ENCODE peak calls at places on chromosomes 11 and 22, in six cellular contexts. V is cardiac muscle cell, B is heart left ventricle, N is H9, K is adipocyte, Q is ovary. D is an unnamed sample.

GRCh38 chr11:34161812-34162506 is 56.5 kb downstream of the NAT10 start:
- DNase-seq in V (no peak), B (no peak), N (no peak), K (no peak), Q (no peak), D (no peak)

GRCh38 chr11:117669616-117670015 is 127.4 kb downstream of the DSCAML1 start:
- DNase-seq in V (no peak), B (no peak), N (no peak), K (no peak), Q (no peak), D (no peak)

GRCh38 chr11:5280582-5281102 is 10.9 kb upstream of the HBE1 start:
- DNase-seq in V (peak; percentile 96), B (peak; percentile 63), N (peak; percentile 69), K (peak; percentile 98), Q (peak; percentile 66), D (no peak)

GRCh38 chr11:132142554-132142953 is 772.1 kb downstream of the NTM start:
- DNase-seq in V (no peak), B (no peak), N (no peak), K (no peak), Q (no peak), D (no peak)

GRCh38 chr11:22829231-22830081 is at the start of gene SVIP:
- DNase-seq in V (peak; percentile 94), B (peak; percentile 96), N (peak; percentile 96), K (peak; percentile 94), Q (peak; percentile 96), D (peak; percentile 98)

GRCh38 chr11:22634897-22635629 is 9.4 kb upstream of the FANCF start:
- DNase-seq in V (peak; percentile 48), B (no peak), N (peak; percentile 72), K (no peak), Q (no peak), D (no peak)

GRCh38 chr11:125305346-125305745 is 140.8 kb downstream of the PKNOX2 start:
- DNase-seq in V (no peak), B (no peak), N (no peak), K (no peak), Q (no peak), D (no peak)

GRCh38 chr11:28939381-28939780 is 831.2 kb downstream of the METTL15 start:
- DNase-seq in V (no peak), B (no peak), N (no peak), K (no peak), Q (no peak), D (no peak)

GRCh38 chr11:128195057-128195751 is 392.2 kb downstream of the ETS1 start:
- DNase-seq in V (peak; percentile 64), B (no peak), N (no peak), K (no peak), Q (no peak), D (no peak)

GRCh38 chr11:70482529-70482917 is 84.2 kb downstream of the CTTN start:
- DNase-seq in V (peak; percentile 39), B (peak; percentile 71), N (no peak), K (no peak), Q (no peak), D (no peak)

GRCh38 chr11:120209750-120210650 is 832 bp upstream of the OAF start:
- DNase-seq in V (no peak), B (no peak), N (no peak), K (peak; percentile 55), Q (no peak), D (no peak)

GRCh38 chr11:72738199-72739141 is 13.7 kb downstream of the ARAP1 start:
- DNase-seq in V (no peak), B (peak; percentile 51), N (no peak), K (peak; percentile 37), Q (no peak), D (no peak)

GRCh38 chr11:128052912-128053641 is 534.3 kb downstream of the ETS1 start:
- DNase-seq in V (peak; percentile 60), B (no peak), N (no peak), K (peak; percentile 79), Q (no peak), D (no peak)

DNA sequence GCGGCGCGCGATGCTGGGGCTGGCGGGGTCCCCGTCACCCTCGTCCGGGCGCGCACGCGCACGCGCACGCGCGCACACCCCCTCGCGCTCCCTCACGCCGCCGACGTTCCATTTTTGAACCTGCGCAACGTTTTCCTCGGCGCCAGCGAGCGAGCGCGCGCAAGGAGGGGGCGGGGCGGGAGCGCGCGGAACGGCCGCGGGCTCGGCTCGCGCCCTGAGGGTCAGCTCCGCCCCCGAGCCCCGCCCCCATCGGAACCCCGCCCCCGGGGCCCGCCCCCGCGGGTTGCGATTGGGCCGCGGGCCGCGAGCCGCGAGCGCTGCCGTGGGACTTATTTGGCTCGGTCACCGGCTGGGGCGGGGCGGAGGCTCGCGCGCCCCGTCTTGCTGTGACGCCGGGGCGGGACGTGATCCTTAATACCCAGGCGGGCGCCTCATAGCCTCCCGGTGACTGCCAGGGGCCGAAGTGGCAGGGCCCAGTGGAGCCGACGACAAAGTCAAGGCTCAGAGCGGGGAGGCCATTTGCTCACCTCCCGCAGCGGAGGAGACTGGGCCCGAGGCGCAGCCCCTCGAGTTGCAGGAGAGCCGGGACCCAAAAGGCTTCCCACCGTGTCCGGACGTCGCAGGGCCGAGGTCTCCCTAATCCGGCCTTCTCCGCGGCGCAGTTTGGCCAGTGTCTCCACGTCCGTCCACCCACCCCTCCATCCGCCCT is at the start of gene CBX7:
- DNase-seq in V (peak; percentile 88), B (peak; percentile 95), N (peak; percentile 86), K (peak; percentile 96), Q (peak; percentile 94), D (peak; percentile 94)
- H3K4me1 ChIP-seq in V (no peaks in the 10 kb centered on the region), B (peaks cover 43% of the 10 kb centered on the region), N (no peaks in the 10 kb centered on the region), K (peaks cover 8% of the 10 kb centered on the region), Q (peaks cover 15% of the 10 kb centered on the region), D (peaks cover 52% of the 10 kb centered on the region)

DNA sequence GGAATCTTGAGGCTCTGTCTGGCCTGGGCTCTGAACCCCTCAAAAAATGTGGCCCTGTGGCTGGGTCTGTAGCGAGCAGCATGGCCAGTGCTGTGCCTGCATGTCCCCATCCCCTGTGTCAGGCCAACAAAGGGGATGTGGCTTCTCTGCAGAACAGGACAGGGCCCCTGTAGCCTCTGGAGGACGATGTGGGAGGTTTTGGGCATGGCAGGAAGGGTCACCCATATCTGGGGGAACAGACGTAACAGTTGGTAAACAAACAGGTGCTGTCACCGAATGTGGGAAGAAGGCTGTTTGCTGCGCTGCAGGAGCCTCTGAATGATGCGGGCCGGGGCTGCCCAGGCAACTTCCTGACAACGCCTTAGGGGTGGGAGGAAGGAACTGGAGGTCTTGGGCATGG is 35.0 kb downstream of the LRP5 start:
- DNase-seq in V (no peak), B (no peak), N (no peak), K (no peak), Q (no peak), D (no peak)
- H3K4me1 ChIP-seq in V (peaks cover 5% of the 10 kb centered on the region), B (peaks cover 39% of the 10 kb centered on the region), N (peaks cover 2% of the 10 kb centered on the region), K (peaks cover 20% of the 10 kb centered on the region), Q (peaks cover 15% of the 10 kb centered on the region), D (peaks cover 33% of the 10 kb centered on the region)

GRCh38 chr22:42683599-42684283 is 34.5 kb upstream of the CYB5R3 start:
- DNase-seq in V (peak; percentile 54), B (peak; percentile 78), N (no peak), K (peak; percentile 83), Q (peak; percentile 38), D (peak; percentile 53)
- H3K4me1 ChIP-seq in V (peaks cover 26% of the 10 kb centered on the region), B (peaks cover 86% of the 10 kb centered on the region), N (no peaks in the 10 kb centered on the region), K (peaks cover 88% of the 10 kb centered on the region), Q (peaks cover 40% of the 10 kb centered on the region), D (peaks cover 62% of the 10 kb centered on the region)

GRCh38 chr22:50470491-50470890 is 4.3 kb downstream of the SBF1 start:
- DNase-seq in V (no peak), B (no peak), N (no peak), K (no peak), Q (no peak), D (peak; percentile 67)

GRCh38 chr22:50467341-50467740 is 7.5 kb downstream of the SBF1 start:
- DNase-seq in V (no peak), B (no peak), N (no peak), K (no peak), Q (no peak), D (no peak)

GRCh38 chr22:50467773-50468440 is 6.9 kb downstream of the SBF1 start:
- DNase-seq in V (no peak), B (no peak), N (no peak), K (no peak), Q (no peak), D (no peak)

GRCh38 chr22:50469377-50470305 is 5.2 kb downstream of the SBF1 start:
- DNase-seq in V (peak; percentile 39), B (no peak), N (peak; percentile 84), K (no peak), Q (no peak), D (peak; percentile 95)

DNA sequence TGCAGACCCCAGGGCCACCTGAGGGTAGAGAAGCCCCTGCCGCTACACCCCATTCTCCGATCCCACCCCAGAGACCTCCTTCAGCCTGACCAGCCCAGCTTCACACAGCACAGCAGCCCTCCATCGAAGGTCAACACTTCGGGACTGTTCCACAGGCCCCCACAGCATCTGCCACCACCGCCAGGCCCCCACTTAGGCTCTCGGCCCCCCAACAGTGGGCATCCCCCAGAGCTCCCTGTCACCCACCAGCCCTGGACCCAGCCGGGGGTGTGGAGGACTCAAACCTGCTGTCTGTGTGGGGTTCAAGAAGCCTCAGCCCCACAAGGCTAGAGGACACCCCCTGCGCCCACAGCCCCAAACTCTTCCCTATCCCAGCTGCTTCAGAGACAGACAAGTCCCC is 6.2 kb downstream of the SBF1 start:
- DNase-seq in V (no peak), B (no peak), N (no peak), K (no peak), Q (no peak), D (no peak)
- H3K4me1 ChIP-seq in V (no peaks in the 10 kb centered on the region), B (peaks cover 47% of the 10 kb centered on the region), N (no peaks in the 10 kb centered on the region), K (peaks cover 20% of the 10 kb centered on the region), Q (peaks cover 22% of the 10 kb centered on the region), D (peaks cover 44% of the 10 kb centered on the region)

GRCh38 chr22:39910875-39911601 is 10.2 kb downstream of the GRAP2 start:
- DNase-seq in V (no peak), B (no peak), N (no peak), K (no peak), Q (no peak), D (no peak)
- H3K4me1 ChIP-seq in V (peaks cover 7% of the 10 kb centered on the region), B (no peaks in the 10 kb centered on the region), N (no peaks in the 10 kb centered on the region), K (no peaks in the 10 kb centered on the region), Q (no peaks in the 10 kb centered on the region), D (no peaks in the 10 kb centered on the region)

GRCh38 chr11:19792510-19792909 is 79.9 kb downstream of the NAV2 start:
- DNase-seq in V (peak; percentile 37), B (no peak), N (no peak), K (no peak), Q (no peak), D (no peak)
- H3K4me1 ChIP-seq in V (no peaks in the 10 kb centered on the region), B (peaks cover 43% of the 10 kb centered on the region), N (peaks cover 18% of the 10 kb centered on the region), K (peaks cover 57% of the 10 kb centered on the region), Q (peaks cover 2% of the 10 kb centered on the region), D (peaks cover 14% of the 10 kb centered on the region)

GRCh38 chr11:36162282-36162825 is 126.9 kb downstream of the COMMD9 start:
- DNase-seq in V (peak; percentile 9), B (no peak), N (no peak), K (no peak), Q (no peak), D (no peak)

GRCh38 chr11:36161572-36161971 is 127.7 kb downstream of the COMMD9 start:
- DNase-seq in V (no peak), B (no peak), N (no peak), K (no peak), Q (no peak), D (no peak)

GRCh38 chr11:36162909-36163434 is 126.3 kb downstream of the COMMD9 start:
- DNase-seq in V (peak; percentile 70), B (no peak), N (no peak), K (no peak), Q (no peak), D (no peak)

GRCh38 chr11:36157151-36157519 is 132.1 kb downstream of the COMMD9 start:
- DNase-seq in V (peak; percentile 53), B (no peak), N (no peak), K (no peak), Q (no peak), D (no peak)

GRCh38 chr11:36160115-36160514 is 129.1 kb downstream of the COMMD9 start:
- DNase-seq in V (peak; percentile 39), B (peak; percentile 39), N (no peak), K (no peak), Q (peak; percentile 23), D (no peak)
- H3K4me1 ChIP-seq in V (peaks cover 9% of the 10 kb centered on the region), B (peaks cover 47% of the 10 kb centered on the region), N (peaks cover 6% of the 10 kb centered on the region), K (peaks cover 21% of the 10 kb centered on the region), Q (peaks cover 29% of the 10 kb centered on the region), D (no peaks in the 10 kb centered on the region)

D was measured in transverse colon.